ENCODE peak calls at places on chromosomes 13 and 19, in eight cellular contexts. X is mesothelial cell of epicardium, L is nephron progenitor cell, R is activated B cell treated with CpG ODN at 0.5 μM for 24 hours, N is astrocyte of the spinal cord, Y is thyroid gland, B is AG09309, Z is choroid plexus epithelial cell. C is an unnamed sample.

GRCh38 chr13:43874512-43875092 is 4.9 kb downstream of the CCDC122 start:
- DNase-seq in B (no peak), Y (no peak), R (no peak), X (no peak), L (no peak), Z (peak; percentile 62), N (peak; percentile 39), C (no peak)

GRCh38 chr19:36054119-36054732 is at the start of gene THAP8:
- DNase-seq in Z (peak; percentile 100), Y (peak; percentile 100), R (peak; percentile 98), X (peak; percentile 99), B (peak; percentile 95), L (peak; percentile 97), N (peak; percentile 100), C (peak; percentile 98)

GRCh38 chr19:46404039-46404883 is 9.1 kb downstream of the CCDC8 start:
- DNase-seq in Z (no peak), X (no peak), R (no peak), L (peak; percentile 73), Y (peak; percentile 72), B (no peak), N (peak; percentile 34), C (peak; percentile 52)

GRCh38 chr19:6760606-6761005 is 6.6 kb downstream of the SH2D3A start:
- DNase-seq in Y (no peak), R (no peak), Z (no peak), X (no peak), B (no peak), L (no peak), N (no peak), C (no peak)

GRCh38 chr13:42992585-42993122 is 613 bp upstream of the EPSTI1 start:
- DNase-seq in R (no peak), Y (no peak), Z (peak; percentile 42), N (no peak), X (no peak), B (no peak), L (no peak), C (no peak)

GRCh38 chr13:39370554-39370953 is 232.4 kb downstream of the LHFPL6 start:
- DNase-seq in Z (no peak), L (no peak), R (no peak), B (peak; percentile 56), N (no peak), X (no peak), Y (no peak), C (no peak)

GRCh38 chr13:70568571-70568970 is 460.3 kb upstream of the KLHL1 start:
- DNase-seq in Y (no peak), Z (peak; percentile 76), X (no peak), L (peak; percentile 15), R (no peak), B (no peak), N (peak; percentile 65), C (peak; percentile 12)

GRCh38 chr13:109755997-109756396 is 30.4 kb downstream of the IRS2 start:
- DNase-seq in Y (no peak), B (no peak), R (no peak), Z (no peak), N (no peak), L (no peak), X (no peak), C (no peak)

GRCh38 chr13:40485611-40486517 is 180.6 kb downstream of the FOXO1 start:
- DNase-seq in Y (no peak), B (no peak), X (no peak), N (no peak), L (no peak), Z (no peak), R (no peak), C (no peak)

GRCh38 chr13:21047591-21048282 is 13.6 kb downstream of the LATS2 start:
- DNase-seq in L (peak; percentile 16), Z (no peak), Y (peak; percentile 34), R (no peak), X (no peak), N (no peak), B (no peak), C (no peak)

GRCh38 chr19:40221858-40222619 is 3.9 kb upstream of the TTC9B start:
- DNase-seq in Z (peak; percentile 97), Y (peak; percentile 86), X (peak; percentile 71), N (peak; percentile 93), B (peak; percentile 71), L (peak; percentile 82), R (peak; percentile 50), C (peak; percentile 74)

GRCh38 chr19:38808741-38809140 is 4.0 kb downstream of the LGALS4 start:
- DNase-seq in X (no peak), Z (no peak), R (no peak), Y (no peak), B (no peak), L (no peak), N (no peak), C (no peak)

GRCh38 chr13:79966502-79966901 is 374.4 kb downstream of the SPRY2 start:
- DNase-seq in B (no peak), N (no peak), X (no peak), L (no peak), Y (no peak), Z (no peak), R (no peak), C (no peak)

GRCh38 chr13:37485766-37486165 is 112.8 kb downstream of the POSTN start:
- DNase-seq in Z (peak; percentile 43), B (no peak), X (no peak), R (no peak), Y (no peak), L (no peak), N (peak; percentile 27), C (no peak)

GRCh38 chr19:56995298-56995697 is 124.5 kb upstream of the USP29 start:
- DNase-seq in L (no peak), Y (no peak), Z (no peak), R (no peak), N (no peak), B (no peak), X (no peak), C (no peak)

GRCh38 chr19:10036601-10037071 is 23.4 kb downstream of the RDH8 start:
- DNase-seq in Z (no peak), N (no peak), R (no peak), Y (no peak), B (no peak), X (no peak), L (no peak), C (no peak)

GRCh38 chr13:113406321-113407102 is 42.6 kb upstream of the GRTP1 start:
- DNase-seq in N (peak; percentile 15), R (no peak), Y (no peak), B (no peak), X (peak; percentile 32), L (no peak), Z (no peak), C (no peak)

GRCh38 chr13:93227906-93228801 is 1.5 kb downstream of the GPC6 start:
- DNase-seq in N (peak; percentile 92), B (peak; percentile 63), L (peak; percentile 80), X (peak; percentile 80), Y (peak; percentile 21), Z (peak; percentile 93), R (no peak), C (peak; percentile 67)
- TF ChIP-seq CTCF in N (peak; percentile 76), B (peak; percentile 72), L (peak; percentile 67), X (peak; percentile 64), Y (no peak), Z (peak; percentile 68), R (no peak), C (peak; percentile 73)

GRCh38 chr13:49908637-49909036 is 27.5 kb downstream of the SPRYD7 start:
- DNase-seq in N (no peak), X (no peak), R (no peak), B (no peak), Y (no peak), Z (no peak), L (no peak), C (no peak)
- TF ChIP-seq CTCF in N (no peak), X (no peak), R (no peak), B (no peak), Y (no peak), Z (peak; percentile 12), L (no peak), C (no peak)

DNA sequence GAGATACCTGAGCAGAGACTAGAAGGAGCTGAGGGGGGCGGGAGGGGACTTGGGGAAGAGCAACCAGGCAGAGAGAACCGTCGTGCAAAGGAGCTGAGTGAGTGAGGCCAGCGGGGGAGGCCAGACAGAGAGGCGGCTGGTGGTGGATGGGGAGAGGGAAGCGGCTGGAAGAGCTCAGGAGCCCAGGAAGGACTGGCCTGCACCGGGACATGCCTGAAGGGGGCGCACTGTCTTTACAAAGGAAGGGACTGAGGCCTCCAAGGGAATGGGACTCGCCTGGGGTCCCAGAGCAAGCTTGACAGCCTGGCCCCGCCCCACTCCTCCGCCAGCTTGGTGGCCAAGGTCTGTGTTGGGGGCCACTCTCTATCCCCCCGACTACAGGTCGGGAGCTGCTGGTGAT is 14.9 kb downstream of the ONECUT3 start:
- DNase-seq in N (no peak), Z (no peak), Y (no peak), R (no peak), L (peak; percentile 73), X (no peak), B (no peak), C (peak; percentile 64)
- TF ChIP-seq CTCF in N (peak; percentile 47), Z (peak; percentile 49), Y (no peak), R (no peak), L (peak; percentile 33), X (no peak), B (peak; percentile 42), C (peak; percentile 35)

GRCh38 chr19:33064117-33064777 is 441 bp downstream of the RHPN2 start:
- DNase-seq in R (peak; percentile 34), N (no peak), Y (peak; percentile 76), L (no peak), Z (no peak), X (peak; percentile 57), B (no peak), C (no peak)

GRCh38 chr19:33063356-33064116 is 1.2 kb downstream of the RHPN2 start:
- DNase-seq in Y (peak; percentile 47), R (peak; percentile 15), Z (no peak), N (peak; percentile 23), L (peak; percentile 22), X (no peak), B (no peak), C (no peak)

GRCh38 chr19:33066543-33066942 is 1.9 kb upstream of the RHPN2 start:
- DNase-seq in R (no peak), X (no peak), Y (peak; percentile 45), N (no peak), L (no peak), Z (no peak), B (no peak), C (no peak)

GRCh38 chr19:33062902-33063301 is 1.8 kb downstream of the RHPN2 start:
- DNase-seq in Z (no peak), B (no peak), L (no peak), N (no peak), R (no peak), X (no peak), Y (no peak), C (no peak)

DNA sequence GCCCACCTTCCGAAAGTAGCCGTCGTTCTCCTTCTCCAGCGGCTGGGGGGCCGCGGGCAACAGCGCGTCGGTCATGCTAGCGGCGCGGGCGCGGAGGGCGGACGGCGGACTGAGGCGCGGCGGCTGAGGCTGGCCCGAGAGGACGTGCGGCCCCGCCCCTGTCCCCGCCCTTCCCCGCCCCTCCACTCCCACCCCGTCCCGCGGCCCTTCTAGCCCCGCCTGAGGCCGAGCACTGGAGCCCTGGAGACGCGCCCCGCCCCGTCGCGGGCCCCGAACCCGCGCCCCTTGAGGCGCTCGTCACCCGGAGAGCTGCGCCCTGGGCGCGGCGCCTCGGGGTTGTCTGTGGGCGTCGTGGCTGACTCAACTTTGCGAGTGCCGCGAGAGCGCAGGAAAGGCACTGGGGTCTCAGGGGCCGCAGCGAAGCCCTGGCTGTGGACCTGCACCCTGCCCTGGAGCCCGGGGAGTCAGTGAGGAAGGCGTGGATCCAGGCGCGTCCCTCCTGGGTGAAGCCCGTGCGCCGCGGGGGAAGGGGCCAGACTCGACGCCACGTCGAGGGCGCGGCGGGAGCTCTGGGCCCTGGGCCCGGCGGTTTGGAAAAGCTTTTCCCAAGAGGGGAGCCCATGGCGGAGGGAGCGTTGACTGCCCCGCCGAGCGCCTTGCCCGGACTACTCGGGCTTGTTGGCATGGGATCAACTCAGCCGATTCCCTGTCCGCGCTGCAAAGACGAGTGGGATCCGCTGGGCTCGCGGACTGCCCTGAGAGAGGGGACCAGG is at the start of gene RHPN2:
- DNase-seq in R (peak; percentile 53), X (peak; percentile 66), N (peak; percentile 65), L (peak; percentile 80), Z (peak; percentile 63), Y (peak; percentile 78), B (no peak), C (peak; percentile 53)
- TF ChIP-seq CTCF in R (no peak), X (no peak), N (no peak), L (no peak), Z (no peak), Y (no peak), B (no peak), C (no peak)